ENCODE peak calls at places on chromosomes 4 and X, in six cellular contexts. L, Q, G, E, J and T are unnamed samples. For H3K36me3, the result is how much of the 10 kb centered on the place peaks cover.

GRCh38 chrX:140343226-140343873 is 161.5 kb downstream of the SOX3 start:
- DNase-seq in E (no peak), G (no peak), L (no peak), J (no peak), Q (no peak), T (no peak)

GRCh38 chr4:89838005-89838404 is 1.0 kb upstream of the SNCA start:
- DNase-seq in L (no peak), Q (no peak), J (no peak), E (no peak), G (peak), T (no peak)

GRCh38 chr4:36215627-36216026 is 28.7 kb downstream of the ARAP2 start:
- DNase-seq in Q (no peak), J (no peak), E (no peak), G (no peak), L (no peak), T (no peak)

GRCh38 chr4:71860643-71861042 is 76.8 kb upstream of the GC start:
- DNase-seq in J (no peak), G (peak), E (no peak), Q (no peak), L (no peak), T (no peak)

GRCh38 chr4:147916351-147916750 is 184.5 kb downstream of the ARHGAP10 start:
- DNase-seq in G (no peak), E (no peak), L (no peak), J (no peak), Q (no peak), T (no peak)

GRCh38 chrX:113929004-113929403 is 654.9 kb upstream of the HTR2C start:
- DNase-seq in J (no peak), L (no peak), E (no peak), G (peak), Q (no peak), T (no peak)

GRCh38 chr4:105234582-105234981 is 87.9 kb downstream of the TET2 start:
- DNase-seq in E (no peak), Q (no peak), J (no peak), L (no peak), G (no peak), T (no peak)

GRCh38 chr4:145179201-145179860 is 1.1 kb downstream of the OTUD4 start:
- DNase-seq in L (peak), E (peak), J (peak), G (peak), Q (peak), T (peak)

GRCh38 chr4:38948551-38948950 is 80.9 kb downstream of the FAM114A1 start:
- DNase-seq in G (no peak), Q (no peak), E (no peak), J (no peak), L (peak), T (no peak)

DNA sequence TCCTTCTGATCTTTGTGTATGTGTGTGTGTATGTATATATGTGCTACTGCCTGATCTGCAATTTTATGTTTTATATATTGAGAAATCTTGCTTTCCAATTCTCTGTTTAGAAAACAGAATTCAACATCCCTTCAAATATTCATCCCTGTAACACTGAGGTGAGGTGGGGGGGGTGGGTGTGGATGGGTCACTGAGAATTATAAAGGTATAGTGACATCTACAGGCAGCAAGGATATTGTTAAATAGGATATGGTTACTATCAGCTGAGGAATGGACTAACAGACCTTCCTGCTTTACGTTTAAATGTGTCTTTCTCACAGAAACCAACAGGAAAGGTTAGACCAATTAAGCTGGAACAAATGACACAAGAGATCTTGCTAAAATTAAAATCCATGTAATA is 19.0 kb upstream of the MAGEB2 start:
- DNase-seq in G (peak), J (no peak), Q (no peak), E (no peak), L (no peak), T (no peak)
- TF ChIP-seq CTCF in G (peak), J (no peak), Q (no peak), E (no peak), L (no peak), T (no peak)

DNA sequence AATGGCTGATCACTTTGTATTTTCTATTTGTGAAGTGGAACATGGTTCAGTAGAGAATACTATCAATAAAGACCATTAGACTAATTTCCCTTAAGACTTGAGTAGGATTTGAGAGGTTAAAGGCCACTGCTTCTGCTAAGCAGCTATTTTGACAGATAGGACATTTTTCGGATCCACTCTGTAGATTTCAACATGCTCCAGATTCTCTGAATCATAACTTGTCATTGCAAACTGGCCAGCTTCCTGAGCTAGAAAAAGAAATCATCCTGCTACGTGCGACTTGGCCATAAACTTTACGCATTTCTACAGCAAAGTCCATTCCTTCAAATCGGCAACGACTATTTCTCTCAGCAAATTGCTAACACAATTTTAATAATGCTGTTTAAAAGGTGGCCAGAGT is 55.2 kb downstream of the MGST2 start:
- DNase-seq in L (no peak), Q (no peak), J (no peak), E (no peak), G (no peak), T (no peak)
- H3K36me3 ChIP-seq in L (under half), Q (under half), J (under half), E (under half), G (under half), T (under half)

DNA sequence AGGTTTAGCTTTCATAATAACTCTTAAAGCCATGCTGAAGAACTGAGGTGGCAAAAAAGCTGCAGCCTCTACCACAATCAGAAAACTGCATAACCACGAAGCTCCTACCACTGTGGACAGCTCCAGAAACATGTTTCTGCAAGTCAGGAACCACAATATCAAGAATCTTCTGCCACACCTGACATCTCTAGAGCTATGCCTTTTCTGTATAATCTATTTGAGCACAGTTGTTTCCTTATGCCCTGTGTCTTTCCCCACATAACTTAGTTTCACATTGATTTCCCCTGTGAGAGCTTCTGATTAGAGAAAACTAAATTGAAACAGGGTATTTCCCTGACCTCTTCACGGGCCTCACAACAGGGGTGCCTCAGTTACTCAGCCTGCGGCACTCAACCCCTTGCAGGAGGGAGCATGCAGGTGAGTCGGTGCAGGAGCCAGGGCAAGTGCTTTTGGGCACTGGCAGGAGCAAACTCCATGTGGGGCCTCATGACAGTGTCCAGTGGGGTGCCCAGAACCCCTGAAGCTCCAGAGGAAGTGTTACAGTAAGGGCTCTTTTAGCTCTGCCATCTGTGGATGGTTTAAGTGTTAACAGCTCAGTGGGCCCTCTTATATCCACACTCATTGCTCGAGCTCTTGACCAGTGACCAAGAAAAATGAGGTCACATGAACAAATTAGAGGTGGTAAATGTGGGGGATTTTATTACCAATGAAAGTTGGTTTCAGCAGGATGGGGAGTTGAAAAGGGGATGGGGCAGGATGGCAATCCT is 132.8 kb upstream of the BMP3 start:
- DNase-seq in E (no peak), Q (no peak), L (no peak), J (no peak), G (no peak), T (no peak)
- TF ChIP-seq CTCF in E (no peak), Q (no peak), L (no peak), J (no peak), G (no peak), T (no peak)

GRCh38 chr4:1703880-1704279 is 8.2 kb downstream of the SLBP start:
- DNase-seq in G (no peak), Q (no peak), L (peak), J (no peak), E (no peak), T (no peak)
- H3K36me3 ChIP-seq in G (under half), Q (half or more), L (under half), J (half or more), E (half or more), T (under half)

GRCh38 chr4:122453384-122454000 is 3.0 kb downstream of the IL2 start:
- DNase-seq in G (no peak), Q (no peak), E (no peak), L (no peak), J (no peak), T (no peak)

GRCh38 chr4:122456228-122457106 is at the start of gene IL2:
- DNase-seq in Q (no peak), L (no peak), E (no peak), G (no peak), J (no peak), T (no peak)

DNA sequence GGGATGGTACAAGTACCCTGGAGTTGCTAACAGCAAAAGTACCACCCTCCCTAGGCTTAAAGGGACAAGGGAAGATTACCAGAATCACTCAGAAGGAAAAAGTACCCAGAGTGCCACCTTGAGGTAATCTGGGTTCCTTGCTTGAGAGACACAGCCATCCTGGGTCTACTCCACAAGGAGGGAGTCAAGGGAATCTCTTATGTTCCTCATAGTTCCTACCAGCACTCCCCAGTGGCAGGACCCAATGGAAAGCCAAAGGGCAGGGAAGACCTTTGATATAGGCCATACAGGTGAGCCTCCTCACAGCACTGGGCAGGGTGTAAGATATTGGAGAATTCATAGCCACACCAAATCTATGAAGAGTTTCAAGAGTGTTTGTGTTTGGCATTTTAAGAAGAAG is 5.7 kb downstream of the IL2 start:
- DNase-seq in L (no peak), Q (no peak), G (peak), J (no peak), E (no peak), T (no peak)
- TF ChIP-seq CTCF in L (no peak), Q (no peak), G (peak), J (no peak), E (no peak), T (no peak)

DNA sequence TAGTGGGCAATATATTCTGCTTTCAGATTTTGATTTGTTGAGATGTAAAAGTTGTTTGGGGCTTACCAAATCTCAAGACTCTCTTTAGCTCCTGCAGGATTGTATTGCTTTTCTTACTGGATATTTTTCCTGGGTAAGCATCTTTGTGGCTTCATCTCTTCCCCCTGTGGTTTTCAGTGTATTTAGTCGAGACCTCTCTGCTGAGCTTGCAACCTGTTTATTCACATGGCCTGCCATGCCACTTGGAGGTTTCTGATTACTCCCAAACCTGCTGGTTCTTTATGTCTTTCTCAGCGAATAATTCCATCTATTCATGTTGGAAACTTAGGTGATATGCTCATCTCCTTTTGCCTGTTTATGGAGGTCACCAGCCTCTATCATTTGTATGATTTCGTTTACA is 10.9 kb downstream of the CCNG2 start:
- DNase-seq in Q (no peak), E (no peak), L (no peak), G (no peak), J (no peak), T (no peak)
- H3K36me3 ChIP-seq in Q (half or more), E (half or more), L (under half), G (half or more), J (half or more), T (under half)

GRCh38 chr4:54668031-54668611 is 10.4 kb downstream of the KIT start:
- DNase-seq in G (peak), Q (no peak), E (no peak), J (no peak), L (no peak), T (no peak)

GRCh38 chr4:54664400-54664799 is 6.6 kb downstream of the KIT start:
- DNase-seq in Q (no peak), J (no peak), L (no peak), G (no peak), E (no peak), T (no peak)

DNA sequence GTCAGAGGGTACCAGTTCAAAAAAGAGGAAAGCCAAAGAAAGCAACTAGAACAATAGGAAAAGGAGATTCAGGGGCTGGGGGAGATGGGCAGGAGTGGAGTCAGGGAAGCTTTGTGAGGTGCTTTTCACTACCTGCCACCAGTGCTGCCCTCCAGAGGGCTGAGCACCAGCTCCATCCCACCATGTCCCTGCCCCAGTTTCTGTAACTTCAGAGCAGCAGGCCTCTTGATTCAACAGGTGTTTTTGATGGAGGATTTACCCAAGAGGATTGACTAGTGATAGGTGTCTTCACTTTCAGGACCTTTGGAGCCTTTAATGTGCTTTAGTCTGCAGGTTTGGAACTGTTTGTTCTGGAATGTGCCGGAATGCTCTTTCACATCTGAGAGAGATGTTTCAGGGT is 12.1 kb downstream of the KIT start:
- DNase-seq in E (no peak), G (peak), J (no peak), L (no peak), Q (no peak), T (no peak)
- TF ChIP-seq CTCF in E (no peak), G (peak), J (no peak), L (no peak), Q (no peak), T (no peak)

DNA sequence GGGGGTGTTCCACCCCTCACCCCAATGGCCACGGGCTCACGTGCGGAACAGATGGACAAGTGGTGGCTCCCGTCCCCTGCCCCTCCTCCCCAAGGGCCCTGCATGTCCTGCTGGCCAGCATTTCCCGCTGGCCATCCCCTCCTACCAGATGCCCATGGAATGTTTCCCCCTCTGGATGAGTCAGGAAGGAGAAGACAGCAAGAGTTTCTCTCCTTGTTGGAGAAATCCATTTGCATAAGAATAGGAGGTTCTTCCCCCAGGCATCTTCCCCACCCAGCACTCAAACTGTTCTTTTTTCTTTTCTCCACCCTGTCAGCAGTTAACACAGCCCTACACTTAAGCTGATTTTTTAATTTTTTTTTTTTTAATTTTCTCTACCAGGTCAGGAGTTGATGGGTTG is 305.6 kb upstream of the NDST4 start:
- DNase-seq in L (no peak), J (no peak), G (no peak), E (no peak), Q (no peak), T (no peak)
- H3K36me3 ChIP-seq in L (under half), J (under half), G (under half), E (under half), Q (under half), T (under half)

DNA sequence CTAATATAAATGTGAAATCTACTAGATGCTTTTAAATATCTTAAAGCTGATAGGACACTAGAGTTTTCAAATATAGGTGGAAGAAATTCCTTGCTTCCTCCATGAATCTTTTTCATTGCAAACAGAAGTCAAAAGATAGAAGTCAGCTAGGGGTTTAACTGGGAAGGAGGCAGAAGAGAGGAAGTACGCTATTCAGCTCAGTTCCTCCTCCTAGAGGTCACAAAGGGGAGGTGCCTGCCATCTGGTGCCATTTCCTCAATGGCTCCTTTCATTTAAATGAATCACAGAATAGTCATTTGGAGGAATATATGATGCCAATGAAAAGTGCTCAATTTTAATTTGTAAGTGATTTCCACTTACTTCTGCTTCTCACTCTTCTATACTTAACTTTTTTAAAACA is 8.5 kb downstream of the COL25A1 start:
- DNase-seq in J (no peak), L (no peak), Q (no peak), G (peak), E (no peak), T (no peak)
- TF ChIP-seq CTCF in J (no peak), L (no peak), Q (no peak), G (peak), E (peak), T (no peak)

DNA sequence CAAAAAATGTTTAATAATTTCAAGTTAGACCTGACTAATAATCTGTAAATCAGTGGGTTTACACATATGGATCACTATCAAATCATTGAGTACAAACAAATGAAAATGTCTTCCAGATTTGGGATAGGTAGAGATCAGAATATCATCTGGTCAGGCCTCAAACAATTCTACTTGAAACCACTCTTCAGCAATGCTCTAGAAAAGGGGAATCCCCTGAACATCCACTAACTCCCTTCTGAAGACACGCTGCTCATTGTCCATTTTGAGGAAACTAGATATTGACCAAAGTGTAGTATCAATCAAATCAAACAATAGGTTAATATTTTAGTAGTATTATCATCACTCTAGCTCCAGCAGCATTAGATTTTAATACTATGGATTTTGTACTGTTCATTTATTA is 46.3 kb downstream of the SULT1E1 start:
- DNase-seq in J (no peak), E (no peak), G (no peak), L (no peak), Q (no peak), T (no peak)
- H3K36me3 ChIP-seq in J (under half), E (under half), G (under half), L (under half), Q (under half), T (under half)